ENCODE peak calls at places on chromosomes 6 and 20, in eight cellular contexts. T is pancreas, H is GM23338, D is uterus, G is choroid plexus epithelial cell, S is WERI-Rb-1, O is Peyer's patch, A is cardiac muscle cell. U is an unnamed sample.

GRCh38 chr6:140684776-140685550 is 1310.5 kb upstream of the CITED2 start:
- DNase-seq in T (no peak), H (no peak), D (no peak), G (no peak), S (no peak), O (no peak), A (no peak), U (no peak)

GRCh38 chr20:30511322-30512030 is 746.0 kb upstream of the DEFB115 start:
- DNase-seq in T (no peak), H (no peak), D (no peak), G (no peak), S (no peak), O (no peak), A (no peak), U (no peak)

GRCh38 chr6:35181933-35182612 is 31.7 kb upstream of the SCUBE3 start:
- DNase-seq in T (peak), H (peak), D (peak), G (peak), S (no peak), O (no peak), A (no peak), U (no peak)

GRCh38 chr20:57025666-57026065 is 240.8 kb downstream of the BMP7 start:
- DNase-seq in T (no peak), H (no peak), D (no peak), G (no peak), S (no peak), O (no peak), A (no peak), U (no peak)

GRCh38 chr6:157177731-157178336 is 145.5 kb downstream of the TMEM242 start:
- DNase-seq in T (no peak), H (no peak), D (no peak), G (no peak), S (no peak), O (no peak), A (no peak), U (no peak)

GRCh38 chr20:49345538-49345937 is 67.7 kb upstream of the ZNFX1 start:
- DNase-seq in T (peak), H (no peak), D (peak), G (peak), S (no peak), O (no peak), A (no peak), U (peak)

GRCh38 chr20:7657569-7657968 is 282.7 kb downstream of the HAO1 start:
- DNase-seq in T (no peak), H (no peak), D (no peak), G (no peak), S (no peak), O (no peak), A (no peak), U (no peak)

GRCh38 chr6:168095171-168095691 is 16.2 kb upstream of the FRMD1 start:
- DNase-seq in T (no peak), H (no peak), D (no peak), G (no peak), S (no peak), O (no peak), A (no peak), U (no peak)

GRCh38 chr6:5399391-5399790 is 138.1 kb downstream of the FARS2 start:
- DNase-seq in T (no peak), H (no peak), D (no peak), G (no peak), S (no peak), O (no peak), A (no peak), U (no peak)

GRCh38 chr6:83193747-83194582 is 808 bp downstream of the RWDD2A start:
- DNase-seq in T (peak), H (peak), D (peak), G (no peak), S (peak), O (peak), A (peak), U (no peak)

GRCh38 chr20:38460040-38460623 is 12.5 kb upstream of the RALGAPB start:
- DNase-seq in T (peak), H (no peak), D (no peak), G (peak), S (no peak), O (no peak), A (peak), U (peak)

GRCh38 chr6:71678081-71678480 is 208.3 kb upstream of the RIMS1 start:
- DNase-seq in T (no peak), H (no peak), D (no peak), G (no peak), S (no peak), O (no peak), A (no peak), U (no peak)

GRCh38 chr6:100426241-100426640 is 38.5 kb downstream of the SIM1 start:
- DNase-seq in T (no peak), H (no peak), D (no peak), G (no peak), S (no peak), O (no peak), A (no peak), U (no peak)

GRCh38 chr6:27007020-27007419 is 240.5 kb upstream of the PRSS16 start:
- DNase-seq in T (no peak), H (no peak), D (no peak), G (no peak), S (no peak), O (no peak), A (peak), U (no peak)

GRCh38 chr20:57770852-57771746 is 61.3 kb upstream of the PMEPA1 start:
- DNase-seq in T (no peak), H (no peak), D (no peak), G (no peak), S (no peak), O (no peak), A (no peak), U (no peak)

GRCh38 chr6:112298021-112298745 is 43.8 kb upstream of the LAMA4 start:
- DNase-seq in T (no peak), H (no peak), D (peak), G (peak), S (no peak), O (no peak), A (no peak), U (peak)

GRCh38 chr6:20953019-20953418 is 418.8 kb downstream of the CDKAL1 start:
- DNase-seq in T (no peak), H (peak), D (no peak), G (no peak), S (no peak), O (no peak), A (no peak), U (no peak)

GRCh38 chr6:73169633-73170032 is 55.7 kb downstream of the KHDC1L start:
- DNase-seq in T (no peak), H (no peak), D (no peak), G (no peak), S (no peak), O (no peak), A (no peak), U (no peak)

GRCh38 chr20:58892126-58892931 is 39.8 kb downstream of the GNAS start:
- DNase-seq in T (peak), H (peak), D (peak), G (peak), S (peak), O (peak), A (peak), U (no peak)

GRCh38 chr6:24951831-24952299 is 16.1 kb upstream of the RIPOR2 start:
- DNase-seq in T (no peak), H (no peak), D (no peak), G (no peak), S (no peak), O (peak), A (no peak), U (no peak)

GRCh38 chr20:23272176-23273029 is 78.2 kb upstream of the NXT1 start:
- DNase-seq in T (no peak), H (no peak), D (no peak), G (no peak), S (no peak), O (no peak), A (no peak), U (no peak)

GRCh38 chr20:50794181-50794845 is 548 bp upstream of the BCAS4 start:
- DNase-seq in T (no peak), H (peak), D (no peak), G (no peak), S (no peak), O (no peak), A (no peak), U (no peak)
- TF ChIP-seq CTCF in T (no peak), H (peak), D (no peak), G (no peak), S (no peak), O (no peak), A (no peak), U (no peak)

GRCh38 chr20:10605547-10606195 is 68.1 kb downstream of the JAG1 start:
- DNase-seq in T (no peak), H (no peak), D (no peak), G (no peak), S (no peak), O (no peak), A (no peak), U (no peak)
- H3K4me3 ChIP-seq in T (no peak), H (no peak), D (no peak), G (no peak), S (no peak), O (no peak), A (no peak), U (no peak)

DNA sequence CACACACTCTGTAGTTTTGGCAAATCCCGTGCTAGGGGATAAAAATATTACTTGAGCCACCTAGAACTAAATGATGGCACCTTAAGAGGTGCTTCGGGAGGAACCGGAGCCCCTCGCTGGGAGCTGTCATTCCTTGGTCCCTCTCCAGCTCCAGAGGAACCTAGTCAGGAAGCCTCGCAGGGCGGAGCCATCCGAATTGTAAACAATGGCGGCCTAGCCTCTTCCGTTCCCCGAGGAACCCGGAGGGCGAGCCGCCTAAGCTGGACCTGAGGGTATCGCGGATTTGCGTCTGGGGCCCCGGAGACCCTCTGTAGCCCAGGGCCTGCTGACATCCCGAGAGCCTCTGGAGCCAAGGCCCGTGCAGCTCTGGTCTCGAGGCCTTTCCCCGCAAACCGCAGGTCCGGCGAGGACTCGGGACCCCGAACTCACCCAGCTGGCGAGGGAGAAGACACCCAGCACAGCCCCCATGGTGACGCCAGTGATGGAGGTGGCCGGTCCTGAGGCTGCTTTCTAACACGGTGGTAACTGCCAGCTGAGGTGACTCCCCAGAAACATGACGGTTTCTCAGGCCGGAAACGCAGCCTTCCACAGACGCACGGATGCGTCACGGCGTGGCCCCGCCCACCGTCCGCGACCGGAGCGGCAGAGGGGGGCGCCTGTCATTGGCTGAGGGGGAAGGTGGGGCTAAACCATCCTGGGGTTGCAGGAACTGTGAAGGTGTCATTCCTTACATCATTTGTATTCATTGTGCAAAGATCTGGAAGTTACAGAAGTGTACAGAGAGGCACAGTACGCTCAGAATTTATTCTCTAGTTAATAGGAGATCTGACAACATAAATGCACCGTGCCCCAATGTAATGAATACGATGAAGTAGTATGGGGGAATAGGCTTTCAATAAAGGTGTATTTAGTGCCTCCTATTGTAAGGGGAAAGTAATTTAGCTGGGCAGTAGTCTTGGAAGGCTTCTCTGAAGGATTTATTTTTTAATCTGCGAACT is at the start of gene SERINC3:
- DNase-seq in T (peak), H (peak), D (peak), G (peak), S (peak), O (peak), A (peak), U (peak)
- TF ChIP-seq CTCF in T (no peak), H (peak), D (no peak), G (no peak), S (no peak), O (no peak), A (no peak), U (no peak)

DNA sequence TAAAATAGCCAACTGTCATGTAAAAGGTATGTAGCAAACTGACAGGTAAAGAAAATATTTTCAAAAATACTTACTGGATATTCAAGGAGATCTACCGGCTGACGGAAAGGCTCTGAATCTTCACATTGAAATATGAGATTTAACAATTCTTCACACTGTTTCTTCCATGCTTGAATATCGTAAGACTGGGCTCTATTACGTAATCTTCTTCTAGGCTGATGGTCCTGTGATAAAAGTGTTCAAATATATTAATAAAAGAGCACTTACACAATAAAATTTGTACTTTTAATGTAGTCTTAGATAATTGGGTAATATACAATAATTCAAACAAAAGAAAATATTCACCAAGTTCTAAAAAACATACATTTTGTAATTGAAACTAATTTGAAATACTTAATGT is 87.4 kb downstream of the IRAK1BP1 start:
- DNase-seq in T (no peak), H (no peak), D (no peak), G (no peak), S (no peak), O (no peak), A (no peak), U (no peak)
- H3K4me3 ChIP-seq in T (no peak), H (no peak), D (no peak), G (no peak), S (no peak), O (no peak), A (no peak), U (no peak)

DNA sequence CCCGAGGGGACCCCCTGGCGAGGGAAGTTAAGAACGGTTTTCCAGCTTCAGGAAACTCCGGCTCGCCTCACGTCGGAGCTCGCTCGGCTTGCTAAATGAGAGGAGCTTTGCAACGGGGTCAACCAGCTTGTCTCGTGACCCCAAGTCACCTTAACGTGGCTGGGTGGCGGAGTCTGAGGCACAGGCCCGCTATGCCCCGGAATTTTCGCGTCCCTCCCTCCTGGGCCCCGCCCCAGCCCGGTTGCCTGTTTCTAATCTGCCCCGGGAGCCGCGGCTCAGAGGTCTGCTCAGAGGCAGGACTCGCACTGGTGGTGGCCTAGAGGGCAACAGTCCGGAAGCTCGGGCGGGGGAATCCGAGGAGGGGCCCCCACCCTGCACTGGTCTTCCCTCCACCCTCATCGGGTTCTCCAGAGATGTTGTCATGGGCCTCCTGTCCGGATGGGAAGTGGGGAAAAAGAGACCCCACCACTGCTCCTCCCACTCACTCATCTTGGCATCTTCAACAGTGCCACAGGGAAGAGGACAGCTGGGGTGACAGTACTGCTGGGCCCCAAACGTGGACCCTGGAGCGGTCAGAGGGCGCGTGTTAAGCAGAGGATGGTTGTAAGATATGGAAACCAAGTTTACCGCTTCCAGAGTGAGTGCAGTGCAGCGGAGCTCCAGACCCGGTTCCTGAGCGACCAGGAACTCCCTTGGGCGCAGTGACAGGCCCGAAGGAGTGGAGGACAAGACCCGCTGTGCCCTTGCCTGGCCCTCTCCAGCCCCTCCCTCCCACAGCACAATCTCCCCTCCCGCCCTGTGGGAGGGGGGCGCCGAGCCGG is 3.4 kb downstream of the NR2E1 start:
- DNase-seq in T (no peak), H (peak), D (no peak), G (no peak), S (no peak), O (no peak), A (no peak), U (no peak)
- TF ChIP-seq CTCF in T (no peak), H (no peak), D (no peak), G (no peak), S (no peak), O (no peak), A (no peak), U (no peak)

GRCh38 chr6:67493682-67494081 is 1141.4 kb upstream of the ADGRB3 start:
- DNase-seq in T (no peak), H (no peak), D (no peak), G (no peak), S (no peak), O (no peak), A (no peak), U (no peak)

GRCh38 chr6:67497749-67498148 is 1137.3 kb upstream of the ADGRB3 start:
- DNase-seq in T (no peak), H (no peak), D (no peak), G (no peak), S (no peak), O (no peak), A (no peak), U (no peak)

GRCh38 chr6:67501738-67502137 is 1133.3 kb upstream of the ADGRB3 start:
- DNase-seq in T (no peak), H (no peak), D (no peak), G (peak), S (no peak), O (no peak), A (no peak), U (no peak)

GRCh38 chr6:67496191-67496590 is 1138.9 kb upstream of the ADGRB3 start:
- DNase-seq in T (no peak), H (no peak), D (no peak), G (no peak), S (no peak), O (no peak), A (no peak), U (no peak)
- H3K4me3 ChIP-seq in T (no peak), H (no peak), D (no peak), G (no peak), S (no peak), O (no peak), A (no peak), U (no peak)

GRCh38 chr6:49784272-49784671 is 2.8 kb downstream of the PGK2 start:
- DNase-seq in T (no peak), H (no peak), D (no peak), G (no peak), S (no peak), O (no peak), A (no peak), U (no peak)

GRCh38 chr6:49787176-49787575 is at the start of gene PGK2:
- DNase-seq in T (no peak), H (peak), D (no peak), G (no peak), S (peak), O (no peak), A (no peak), U (no peak)

GRCh38 chr6:49782293-49783181 is 4.5 kb downstream of the PGK2 start:
- DNase-seq in T (no peak), H (no peak), D (no peak), G (no peak), S (no peak), O (no peak), A (no peak), U (no peak)
- TF ChIP-seq CTCF in T (no peak), H (no peak), D (no peak), G (no peak), S (no peak), O (no peak), A (no peak), U (no peak)

DNA sequence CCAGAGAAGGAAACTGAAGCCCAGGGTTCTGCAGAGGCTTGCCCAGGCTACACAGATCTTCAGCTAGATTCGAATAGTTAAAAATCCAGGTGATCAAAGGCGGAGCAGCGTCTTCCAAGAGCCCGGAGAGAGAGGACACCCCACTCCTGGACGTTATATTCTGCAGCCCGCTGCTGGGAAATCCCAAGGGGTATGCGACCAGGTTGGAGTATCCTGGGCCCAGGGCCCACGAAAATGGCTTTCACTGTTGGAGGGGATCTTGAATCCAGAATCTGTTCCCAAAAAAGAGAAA is 44.9 kb upstream of the HLA-E start:
- DNase-seq in T (no peak), H (no peak), D (no peak), G (no peak), S (no peak), O (no peak), A (no peak), U (no peak)
- H3K4me3 ChIP-seq in T (no peak), H (peak), D (no peak), G (no peak), S (no peak), O (no peak), A (no peak), U (no peak)

GRCh38 chr20:3000852-3001523 is 42.4 kb upstream of the GNRH2 start:
- DNase-seq in T (no peak), H (peak), D (no peak), G (peak), S (no peak), O (no peak), A (peak), U (peak)
- TF ChIP-seq CTCF in T (no peak), H (peak), D (peak), G (peak), S (peak), O (peak), A (peak), U (peak)